ENCODE peak calls at places on chromosome 20, in eight cellular contexts. K, V, A, O, D, I, J and H are unnamed samples.

GRCh38 chr20:56985286-56985685 is 281.2 kb downstream of the BMP7 start:
- DNase-seq in K (no peak), D (no peak), V (no peak), O (no peak), A (no peak), J (no peak), I (no peak), H (no peak)

GRCh38 chr20:40882173-40882572 is 146.4 kb upstream of the TOP1 start:
- DNase-seq in I (no peak), K (peak; percentile 13), A (no peak), J (no peak), O (no peak), V (no peak), D (no peak), H (no peak)

GRCh38 chr20:50678213-50678898 is 13.0 kb downstream of the RIPOR3 start:
- DNase-seq in J (no peak), I (no peak), D (no peak), V (no peak), K (no peak), A (no peak), O (no peak), H (no peak)

GRCh38 chr20:53423587-53424146 is 170.0 kb downstream of the ZNF217 start:
- DNase-seq in O (no peak), K (no peak), V (no peak), J (no peak), A (no peak), I (no peak), D (no peak), H (no peak)

GRCh38 chr20:35837577-35838195 is 65.9 kb downstream of the PHF20 start:
- DNase-seq in O (no peak), V (no peak), J (no peak), A (no peak), D (peak; percentile 31), K (no peak), I (no peak), H (no peak)

GRCh38 chr20:47397652-47398301 is 41.3 kb upstream of the ZMYND8 start:
- DNase-seq in K (no peak), O (no peak), A (no peak), V (no peak), J (no peak), D (no peak), I (no peak), H (no peak)

GRCh38 chr20:38083338-38084048 is 49.9 kb downstream of the RPRD1B start:
- DNase-seq in D (peak; percentile 54), V (no peak), I (no peak), A (no peak), K (no peak), J (no peak), O (no peak), H (no peak)

GRCh38 chr20:59525500-59526241 is 78.7 kb upstream of the PHACTR3 start:
- DNase-seq in A (no peak), O (no peak), J (no peak), V (no peak), I (peak; percentile 59), K (no peak), D (peak; percentile 13), H (no peak)

GRCh38 chr20:11905460-11906150 is 12.1 kb upstream of the BTBD3 start:
- DNase-seq in I (no peak), D (peak; percentile 29), A (no peak), J (no peak), V (no peak), O (no peak), K (no peak), H (no peak)

GRCh38 chr20:45479822-45480221 is 10.3 kb downstream of the WFDC2 start:
- DNase-seq in A (no peak), I (no peak), V (no peak), K (no peak), J (no peak), O (no peak), D (no peak), H (no peak)

GRCh38 chr20:2838170-2838797 is 2.2 kb downstream of the PCED1A start:
- DNase-seq in I (no peak), D (no peak), V (peak; percentile 69), K (no peak), A (no peak), O (no peak), J (no peak), H (no peak)

GRCh38 chr20:25139061-25139705 is 56.3 kb upstream of the ENTPD6 start:
- DNase-seq in O (no peak), I (no peak), J (no peak), D (no peak), K (no peak), V (no peak), A (no peak), H (no peak)

GRCh38 chr20:25484911-25485511 is 77.5 kb downstream of the GINS1 start:
- DNase-seq in V (no peak), A (no peak), J (no peak), K (no peak), I (no peak), D (no peak), O (no peak), H (no peak)

GRCh38 chr20:40477805-40478204 is 211.2 kb downstream of the MAFB start:
- DNase-seq in D (no peak), I (no peak), V (no peak), K (no peak), O (no peak), A (no peak), J (no peak), H (no peak)

GRCh38 chr20:54822407-54822806 is 347.0 kb downstream of the DOK5 start:
- DNase-seq in J (no peak), V (no peak), K (no peak), O (no peak), I (no peak), A (no peak), D (no peak), H (no peak)

GRCh38 chr20:21022925-21023324 is 83.2 kb downstream of the LINC00237 start:
- DNase-seq in I (no peak), V (no peak), A (no peak), K (no peak), O (no peak), D (no peak), J (no peak), H (no peak)

GRCh38 chr20:17843246-17844132 is 125.1 kb downstream of the SNX5 start:
- DNase-seq in V (no peak), J (peak; percentile 92), K (peak; percentile 52), A (no peak), I (peak; percentile 47), O (no peak), D (peak; percentile 97), H (peak; percentile 75)

GRCh38 chr20:29079769-29080690 is 2177.4 kb upstream of the DEFB115 start:
- DNase-seq in K (peak; percentile 20), V (no peak), A (peak; percentile 53), J (no peak), D (no peak), I (peak; percentile 13), O (no peak), H (no peak)
- H3K4me3 ChIP-seq in K (no peak overlapping the region), V (no peak overlapping the region), A (no peak overlapping the region), J (peak overlapping the region; percentile 30), D (no peak overlapping the region), I (peak overlapping the region; percentile 60), O (no peak overlapping the region), H (no peak overlapping the region)

GRCh38 chr20:61251529-61252393 is at the start of gene CDH4:
- DNase-seq in V (no peak), K (no peak), O (no peak), A (no peak), I (no peak), D (no peak), J (no peak), H (no peak)

GRCh38 chr20:61254881-61255589 is 3.0 kb downstream of the CDH4 start:
- DNase-seq in K (no peak), D (peak; percentile 57), V (no peak), O (no peak), J (no peak), I (no peak), A (no peak), H (no peak)

GRCh38 chr20:61253640-61254511 is 1.8 kb downstream of the CDH4 start:
- DNase-seq in K (no peak), A (no peak), O (no peak), J (no peak), V (no peak), I (no peak), D (peak; percentile 27), H (no peak)

GRCh38 chr20:61253264-61253639 is 1.2 kb downstream of the CDH4 start:
- DNase-seq in I (no peak), V (no peak), O (no peak), J (no peak), K (no peak), D (peak; percentile 45), A (no peak), H (no peak)

DNA sequence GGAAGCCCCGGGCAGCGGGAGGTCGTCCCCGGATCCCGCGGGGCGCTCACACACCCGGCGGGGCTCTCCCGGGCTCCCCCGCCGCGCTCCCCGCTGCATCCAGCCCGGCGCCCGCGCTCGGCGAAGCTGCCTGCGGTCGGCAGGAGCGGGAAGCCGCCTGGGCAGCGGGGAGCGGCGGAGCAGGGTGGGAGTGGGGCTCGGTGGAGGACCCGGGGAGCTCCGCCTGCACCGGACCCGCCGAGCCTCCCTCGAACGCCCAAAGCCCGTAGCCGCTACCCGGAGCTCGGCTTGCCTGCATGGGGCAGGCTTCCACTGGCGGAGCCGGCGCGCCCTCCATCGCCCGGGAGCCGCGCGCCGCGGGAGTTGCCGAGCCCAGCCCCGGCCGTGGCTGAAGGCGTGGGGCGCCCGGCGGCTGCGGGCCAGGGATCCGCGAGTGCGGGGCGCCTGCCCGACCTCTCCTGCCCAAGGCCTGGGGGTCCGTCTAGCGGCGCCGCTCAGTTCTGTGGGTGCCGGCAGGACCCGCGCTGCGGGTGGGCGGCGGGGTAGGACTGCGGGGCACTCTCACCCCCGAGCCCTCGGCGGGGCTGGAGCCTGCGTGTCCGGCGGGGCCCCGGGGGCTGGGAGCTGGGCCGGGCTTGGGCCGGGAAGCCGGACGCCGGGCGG is 671 bp downstream of the CDH4 start:
- DNase-seq in V (no peak), A (no peak), I (no peak), O (no peak), J (no peak), K (no peak), D (peak; percentile 9), H (no peak)
- H3K4me3 ChIP-seq in V (no peak overlapping the region), A (no peak overlapping the region), I (no peak overlapping the region), O (no peak overlapping the region), J (no peak overlapping the region), K (no peak overlapping the region), D (peak overlapping the region; percentile 55), H (peak overlapping the region; percentile 11)

DNA sequence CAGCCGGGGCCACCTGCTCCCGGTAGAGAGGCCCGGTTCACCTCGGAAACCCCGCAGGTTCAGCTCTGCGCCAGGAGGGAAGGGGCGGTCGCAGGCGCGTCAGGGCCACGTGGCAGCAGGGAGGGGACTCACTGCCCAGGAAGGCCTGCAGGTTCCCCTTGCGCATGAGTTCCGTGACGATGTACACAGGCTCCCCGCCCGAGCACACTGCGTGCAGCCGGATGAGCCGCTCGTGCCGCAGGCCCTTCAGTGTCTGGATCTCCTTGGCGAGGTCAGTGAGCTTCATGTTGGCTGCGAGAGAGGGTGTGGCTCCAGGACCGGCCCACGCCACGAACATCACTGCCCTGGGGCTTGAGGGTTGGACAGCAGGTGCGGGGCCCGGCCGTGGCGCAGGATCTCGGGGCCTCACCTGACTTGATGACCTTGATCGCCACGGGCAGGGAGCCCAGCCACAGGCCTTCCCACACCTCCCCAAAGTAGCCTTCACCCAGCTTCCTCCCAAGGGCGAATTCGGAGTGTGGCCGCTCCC is 4.9 kb upstream of the PTK6 start:
- DNase-seq in K (no peak), D (no peak), J (no peak), A (no peak), O (no peak), V (no peak), I (no peak), H (no peak)
- H3K4me3 ChIP-seq in K (no peak overlapping the region), D (no peak overlapping the region), J (no peak overlapping the region), A (no peak overlapping the region), O (peak overlapping the region; percentile 51), V (no peak overlapping the region), I (no peak overlapping the region), H (no peak overlapping the region)

GRCh38 chr20:33444797-33445560 is 1.4 kb upstream of the SNTA1 start:
- DNase-seq in I (peak; percentile 23), A (no peak), J (no peak), K (no peak), O (no peak), D (no peak), V (no peak), H (no peak)
- H3K4me3 ChIP-seq in I (peak overlapping the region; percentile 70), A (no peak overlapping the region), J (peak overlapping the region; percentile 71), K (peak overlapping the region; percentile 87), O (no peak overlapping the region), D (peak overlapping the region; percentile 93), V (peak overlapping the region; percentile 83), H (peak overlapping the region; percentile 68)